ENCODE peak calls at places on chromosomes 5 and 9, in five cellular contexts. G is GM20000, T is stomach, P is iris pigment epithelial cell, V is astrocyte of the spinal cord. J is an unnamed sample.

GRCh38 chr9:100671811-100672305 is 94.0 kb downstream of the CAVIN4 start:
- DNase-seq in V (no peak), P (no peak), G (no peak), T (no peak), J (no peak)

GRCh38 chr9:131697908-131698714 is 41.8 kb downstream of the RAPGEF1 start:
- DNase-seq in P (no peak), V (no peak), T (no peak), G (no peak), J (no peak)

GRCh38 chr9:127194881-127195713 is 69.5 kb upstream of the GARNL3 start:
- DNase-seq in G (no peak), T (no peak), V (no peak), P (no peak), J (no peak)

GRCh38 chr5:139137703-139138102 is 60.5 kb downstream of the SIL1 start:
- DNase-seq in G (no peak), V (peak), T (peak), P (peak), J (no peak)

GRCh38 chr5:87121315-87122170 is 146.1 kb upstream of the RASA1 start:
- DNase-seq in G (no peak), P (peak), T (no peak), V (peak), J (peak)

GRCh38 chr5:31270396-31270795 is 76.9 kb downstream of the CDH6 start:
- DNase-seq in G (peak), T (no peak), P (peak), V (peak), J (no peak)

GRCh38 chr9:132226571-132227430 is 64.9 kb downstream of the NTNG2 start:
- DNase-seq in V (no peak), G (no peak), T (no peak), P (no peak), J (no peak)

GRCh38 chr5:171420429-171421231 is 1.2 kb downstream of the FGF18 start:
- DNase-seq in V (peak), P (peak), T (peak), G (no peak), J (peak)

GRCh38 chr5:139091439-139092156 is 106.6 kb downstream of the SIL1 start:
- DNase-seq in T (no peak), G (no peak), V (peak), P (no peak), J (no peak)

GRCh38 chr9:133715295-133715865 is 22.8 kb downstream of the SARDH start:
- DNase-seq in P (peak), G (no peak), V (peak), T (no peak), J (peak)

GRCh38 chr5:115571441-115571878 is 26.9 kb upstream of the FEM1C start:
- DNase-seq in P (no peak), V (peak), T (peak), G (no peak), J (no peak)

GRCh38 chr5:76547242-76547890 is 75.8 kb downstream of the F2RL2 start:
- DNase-seq in T (no peak), G (peak), V (no peak), P (no peak), J (no peak)

GRCh38 chr5:115735108-115735998 is 81.1 kb downstream of the CDO1 start:
- DNase-seq in T (no peak), G (no peak), V (no peak), P (no peak), J (no peak)

GRCh38 chr5:95134326-95134725 is 150.6 kb downstream of the MCTP1 start:
- DNase-seq in T (no peak), V (no peak), G (no peak), P (no peak), J (no peak)

GRCh38 chr5:112196574-112196973 is 222.5 kb downstream of the EPB41L4A start:
- DNase-seq in V (no peak), T (no peak), P (no peak), G (no peak), J (no peak)

GRCh38 chr9:91817493-91818225 is 132.4 kb downstream of the ROR2 start:
- DNase-seq in P (peak), G (no peak), V (peak), T (no peak), J (no peak)

GRCh38 chr5:77129386-77129785 is 42.3 kb upstream of the ZBED3 start:
- DNase-seq in P (peak), G (no peak), T (no peak), V (peak), J (no peak)

GRCh38 chr9:86185872-86186271 is 73.6 kb downstream of the C9orf153 start:
- DNase-seq in V (peak), G (no peak), P (peak), T (no peak), J (no peak)

GRCh38 chr9:26058111-26058895 is 380.1 kb upstream of the TUSC1 start:
- DNase-seq in V (peak), G (no peak), T (no peak), P (peak), J (no peak)

GRCh38 chr5:54553659-54554207 is 36.2 kb downstream of the SNX18 start:
- DNase-seq in T (no peak), P (no peak), G (no peak), V (no peak), J (no peak)

J was measured in right atrium auricular region.